ENCODE peak calls at places on chromosome 14, in four cellular contexts. F is IMR-90; T is kidney; Z is activated CD8-positive, alpha-beta memory T cell treated with anti-CD3 and anti-CD28 coated beads for 48 hours. E is an unnamed sample.

GRCh38 chr14:67722293-67722692 is 20.6 kb downstream of the RDH12 start:
- DNase-seq in Z (no peak), T (peak; percentile 74), F (peak; percentile 37), E (no peak)

GRCh38 chr14:92686763-92687427 is 61.5 kb downstream of the LGMN start:
- DNase-seq in F (peak; percentile 43), Z (peak; percentile 59), T (peak; percentile 91), E (peak; percentile 51)

GRCh38 chr14:91138511-91139359 is 24.9 kb downstream of the DGLUCY start:
- DNase-seq in T (no peak), Z (no peak), F (no peak), E (peak; percentile 10)

GRCh38 chr14:77208266-77208978 is 26.8 kb downstream of the TMEM63C start:
- DNase-seq in Z (no peak), F (peak; percentile 53), T (peak; percentile 84), E (peak; percentile 39)

GRCh38 chr14:105107781-105108515 is 42.7 kb upstream of the GPR132 start:
- DNase-seq in F (no peak), Z (no peak), T (no peak), E (no peak)

GRCh38 chr14:34463598-34463961 is 1.5 kb upstream of the SPTSSA start:
- DNase-seq in Z (no peak), T (no peak), F (no peak), E (no peak)

GRCh38 chr14:48536318-48536717 is 860.9 kb upstream of the MDGA2 start:
- DNase-seq in Z (no peak), F (no peak), T (no peak), E (no peak)

GRCh38 chr14:56378474-56378873 is 201.1 kb upstream of the TMEM260 start:
- DNase-seq in Z (no peak), F (peak; percentile 82), T (no peak), E (peak; percentile 18)

GRCh38 chr14:91869556-91869955 is 2.2 kb upstream of the TC2N start:
- DNase-seq in F (peak; percentile 47), T (no peak), Z (no peak), E (peak; percentile 16)

GRCh38 chr14:103547941-103548462 is 14.5 kb downstream of the BAG5 start:
- DNase-seq in Z (no peak), F (no peak), T (peak; percentile 56), E (no peak)

GRCh38 chr14:24260026-24260779 is 2.8 kb downstream of the TGM1 start:
- DNase-seq in Z (no peak), T (peak; percentile 74), F (no peak), E (no peak)

GRCh38 chr14:66717571-66718140 is 209.7 kb downstream of the GPHN start:
- DNase-seq in T (peak; percentile 16), F (no peak), Z (no peak), E (no peak)

GRCh38 chr14:100648474-100649172 is 61.4 kb upstream of the BEGAIN start:
- DNase-seq in F (no peak), Z (no peak), T (no peak), E (no peak)

GRCh38 chr14:34449819-34450541 is 12.1 kb downstream of the SPTSSA start:
- DNase-seq in T (no peak), Z (no peak), F (no peak), E (no peak)

GRCh38 chr14:56501909-56502530 is 77.6 kb upstream of the TMEM260 start:
- DNase-seq in T (no peak), F (no peak), Z (no peak), E (no peak)

E was measured in brain microvascular endothelial cell.